ENCODE peak calls at places on chromosomes 1 and 21, in five cellular contexts. One of them, this sample, is unnamed.

GRCh38 chr1:20389551-20389950 is 96.5 kb downstream of the CAMK2N1 start:
- DNase-seq in NB4: no peak
- DNase-seq in A549: no peak
- DNase-seq in GM12892: no peak
- DNase-seq in heart left ventricle: no peak
- DNase-seq in this sample: no peak

GRCh38 chr1:214422137-214422671 is 129.2 kb downstream of the PTPN14 start:
- DNase-seq in NB4: no peak
- DNase-seq in A549: no peak
- DNase-seq in GM12892: no peak
- DNase-seq in heart left ventricle: no peak
- DNase-seq in this sample: no peak

GRCh38 chr1:23854568-23854967 is 13.5 kb downstream of the FUCA1 start:
- DNase-seq in NB4: peak; percentile 49
- DNase-seq in A549: no peak
- DNase-seq in GM12892: no peak
- DNase-seq in heart left ventricle: no peak
- DNase-seq in this sample: no peak

GRCh38 chr1:177780096-177780700 is 189.7 kb downstream of the SEC16B start:
- DNase-seq in NB4: peak; percentile 61
- DNase-seq in A549: peak; percentile 24
- DNase-seq in GM12892: no peak
- DNase-seq in heart left ventricle: no peak
- DNase-seq in this sample: no peak

GRCh38 chr1:208238710-208239517 is 5.3 kb downstream of the PLXNA2 start:
- DNase-seq in NB4: peak; percentile 44
- DNase-seq in A549: peak; percentile 58
- DNase-seq in GM12892: no peak
- DNase-seq in heart left ventricle: no peak
- DNase-seq in this sample: no peak

GRCh38 chr1:227322376-227322775 is 4.1 kb upstream of the CDC42BPA start:
- DNase-seq in NB4: no peak
- DNase-seq in A549: no peak
- DNase-seq in GM12892: no peak
- DNase-seq in heart left ventricle: no peak
- DNase-seq in this sample: no peak

GRCh38 chr1:8153961-8154360 is 127.9 kb upstream of the ERRFI1 start:
- DNase-seq in NB4: no peak
- DNase-seq in A549: no peak
- DNase-seq in GM12892: no peak
- DNase-seq in heart left ventricle: no peak
- DNase-seq in this sample: no peak

GRCh38 chr1:175174702-175175102 is 17.9 kb downstream of the KIAA0040 start:
- DNase-seq in NB4: no peak
- DNase-seq in A549: no peak
- DNase-seq in GM12892: no peak
- DNase-seq in heart left ventricle: no peak
- DNase-seq in this sample: no peak

GRCh38 chr1:198123146-198123545 is 33.7 kb upstream of the NEK7 start:
- DNase-seq in NB4: no peak
- DNase-seq in A549: no peak
- DNase-seq in GM12892: no peak
- DNase-seq in heart left ventricle: no peak
- DNase-seq in this sample: no peak

GRCh38 chr1:7319196-7319595 is 451.9 kb upstream of the VAMP3 start:
- DNase-seq in NB4: no peak
- DNase-seq in A549: no peak
- DNase-seq in GM12892: no peak
- DNase-seq in heart left ventricle: no peak
- DNase-seq in this sample: no peak

GRCh38 chr1:236489710-236490377 is 33.9 kb upstream of the LGALS8 start:
- DNase-seq in NB4: peak; percentile 58
- DNase-seq in A549: peak; percentile 80
- DNase-seq in GM12892: no peak
- DNase-seq in heart left ventricle: no peak
- DNase-seq in this sample: no peak

GRCh38 chr1:85396194-85396593 is 68.8 kb downstream of the DDAH1 start:
- DNase-seq in NB4: no peak
- DNase-seq in A549: no peak
- DNase-seq in GM12892: no peak
- DNase-seq in heart left ventricle: no peak
- DNase-seq in this sample: no peak

GRCh38 chr1:25803368-25803767 is 3.4 kb downstream of the SELENON start:
- DNase-seq in NB4: no peak
- DNase-seq in A549: no peak
- DNase-seq in GM12892: no peak
- DNase-seq in heart left ventricle: no peak
- DNase-seq in this sample: no peak

GRCh38 chr1:156957634-156958033 is 37.2 kb downstream of the LRRC71 start:
- DNase-seq in NB4: no peak
- DNase-seq in A549: no peak
- DNase-seq in GM12892: no peak
- DNase-seq in heart left ventricle: no peak
- DNase-seq in this sample: no peak

GRCh38 chr1:3349161-3349967 is 105.1 kb upstream of the ARHGEF16 start:
- DNase-seq in NB4: peak; percentile 19
- DNase-seq in A549: peak; percentile 16
- DNase-seq in GM12892: no peak
- DNase-seq in heart left ventricle: peak; percentile 94
- DNase-seq in this sample: no peak

GRCh38 chr1:39359028-39359570 is 132.3 kb upstream of the BMP8A start:
- DNase-seq in NB4: no peak
- DNase-seq in A549: no peak
- DNase-seq in GM12892: no peak
- DNase-seq in heart left ventricle: no peak
- DNase-seq in this sample: no peak

GRCh38 chr1:190328361-190328760 is 149.3 kb downstream of the BRINP3 start:
- DNase-seq in NB4: no peak
- DNase-seq in A549: no peak
- DNase-seq in GM12892: no peak
- DNase-seq in heart left ventricle: no peak
- DNase-seq in this sample: no peak

GRCh38 chr1:93448292-93448982 is 519 bp downstream of the FNBP1L start:
- DNase-seq in NB4: peak; percentile 9
- DNase-seq in A549: peak; percentile 38
- DNase-seq in GM12892: peak; percentile 32
- DNase-seq in heart left ventricle: peak; percentile 64
- DNase-seq in this sample: no peak

GRCh38 chr1:226778657-226779058 is 39.6 kb upstream of the ITPKB start:
- DNase-seq in NB4: no peak
- DNase-seq in A549: no peak
- DNase-seq in GM12892: no peak
- DNase-seq in heart left ventricle: peak; percentile 32
- DNase-seq in this sample: no peak

GRCh38 chr1:113677250-113678158 is 81.8 kb downstream of the PHTF1 start:
- DNase-seq in NB4: peak; percentile 58
- DNase-seq in A549: peak; percentile 20
- DNase-seq in GM12892: peak; percentile 19
- DNase-seq in heart left ventricle: no peak
- DNase-seq in this sample: no peak

GRCh38 chr1:56820755-56821461 is 1.7 kb upstream of the FYB2 start:
- DNase-seq in NB4: peak; percentile 63
- DNase-seq in A549: peak; percentile 69
- DNase-seq in GM12892: peak; percentile 51
- DNase-seq in heart left ventricle: peak; percentile 80
- DNase-seq in this sample: no peak

GRCh38 chr1:63350320-63350719 is 17.1 kb upstream of the ALG6 start:
- DNase-seq in NB4: no peak
- DNase-seq in A549: no peak
- DNase-seq in GM12892: no peak
- DNase-seq in heart left ventricle: no peak
- DNase-seq in this sample: no peak

GRCh38 chr1:118739421-118739930 is 248.7 kb downstream of the TBX15 start:
- DNase-seq in NB4: no peak
- DNase-seq in A549: no peak
- DNase-seq in GM12892: no peak
- DNase-seq in heart left ventricle: no peak
- DNase-seq in this sample: no peak

GRCh38 chr1:213759359-213760181 is 228.2 kb upstream of the PROX1 start:
- DNase-seq in NB4: no peak
- DNase-seq in A549: no peak
- DNase-seq in GM12892: no peak
- DNase-seq in heart left ventricle: no peak
- DNase-seq in this sample: no peak

GRCh38 chr21:34840693-34841092 is 171.9 kb downstream of the CLIC6 start:
- DNase-seq in NB4: no peak
- DNase-seq in A549: no peak
- DNase-seq in GM12892: no peak
- DNase-seq in heart left ventricle: no peak
- DNase-seq in this sample: no peak

GRCh38 chr21:34841154-34841553 is 172.4 kb downstream of the CLIC6 start:
- DNase-seq in NB4: no peak
- DNase-seq in A549: no peak
- DNase-seq in GM12892: no peak
- DNase-seq in heart left ventricle: no peak
- DNase-seq in this sample: no peak

GRCh38 chr21:34836933-34837505 is 168.2 kb downstream of the CLIC6 start:
- DNase-seq in NB4: no peak
- DNase-seq in A549: no peak
- DNase-seq in GM12892: no peak
- DNase-seq in heart left ventricle: no peak
- DNase-seq in this sample: no peak

GRCh38 chr21:34836103-34836932 is 167.5 kb downstream of the CLIC6 start:
- DNase-seq in NB4: peak; percentile 96
- DNase-seq in A549: peak; percentile 60
- DNase-seq in GM12892: no peak
- DNase-seq in heart left ventricle: peak; percentile 29
- DNase-seq in this sample: no peak

GRCh38 chr21:34839070-34839820 is 170.5 kb downstream of the CLIC6 start:
- DNase-seq in NB4: peak; percentile 36
- DNase-seq in A549: no peak
- DNase-seq in GM12892: no peak
- DNase-seq in heart left ventricle: no peak
- DNase-seq in this sample: no peak
- TF ChIP-seq POLR2A in NB4: no peak
- TF ChIP-seq POLR2A in A549: no peak
- TF ChIP-seq POLR2A in GM12892: no peak
- TF ChIP-seq POLR2A in heart left ventricle: no peak
- TF ChIP-seq POLR2A in this sample: no peak

GRCh38 chr1:247331172-247331525 is 518 bp downstream of the ZNF496 start:
- DNase-seq in NB4: peak; percentile 86
- DNase-seq in A549: peak; percentile 81
- DNase-seq in GM12892: peak; percentile 81
- DNase-seq in heart left ventricle: peak; percentile 82
- DNase-seq in this sample: no peak
- TF ChIP-seq POLR2A in NB4: peak; percentile 33
- TF ChIP-seq POLR2A in A549: peak; percentile 42
- TF ChIP-seq POLR2A in GM12892: no peak
- TF ChIP-seq POLR2A in heart left ventricle: peak; percentile 56
- TF ChIP-seq POLR2A in this sample: peak; percentile 33

GRCh38 chr1:31791131-31791858 is 24.5 kb downstream of the SPOCD1 start:
- DNase-seq in NB4: no peak
- DNase-seq in A549: no peak
- DNase-seq in GM12892: no peak
- DNase-seq in heart left ventricle: peak; percentile 14
- DNase-seq in this sample: no peak
- TF ChIP-seq POLR2A in NB4: no peak
- TF ChIP-seq POLR2A in A549: no peak
- TF ChIP-seq POLR2A in GM12892: no peak
- TF ChIP-seq POLR2A in heart left ventricle: no peak
- TF ChIP-seq POLR2A in this sample: no peak

DNA sequence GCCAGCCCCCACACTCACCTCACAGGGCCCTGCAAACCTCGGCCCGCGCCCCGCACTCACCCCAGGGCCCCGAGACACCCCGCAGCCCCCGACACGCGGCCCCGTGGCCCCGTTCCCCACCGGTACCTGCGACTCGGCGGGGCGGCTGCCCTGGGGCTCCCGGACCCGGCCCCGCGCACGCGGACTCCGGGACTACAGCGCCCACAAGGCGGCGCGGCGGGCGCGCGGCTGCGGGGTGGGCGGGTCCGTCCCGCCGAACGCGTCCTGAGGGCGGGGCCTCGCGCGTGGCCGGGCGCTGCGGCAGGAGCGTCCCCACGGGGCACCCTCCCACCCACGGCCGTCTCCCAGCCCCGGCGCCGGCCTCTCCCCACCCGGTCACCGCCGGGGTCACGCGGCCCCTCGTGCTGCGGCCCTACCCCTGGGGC is at the start of gene SLC19A1:
- DNase-seq in NB4: peak; percentile 77
- DNase-seq in A549: peak; percentile 77
- DNase-seq in GM12892: peak; percentile 98
- DNase-seq in heart left ventricle: peak; percentile 86
- DNase-seq in this sample: no peak
- TF ChIP-seq POLR2A in NB4: no peak
- TF ChIP-seq POLR2A in A549: peak; percentile 50
- TF ChIP-seq POLR2A in GM12892: no peak
- TF ChIP-seq POLR2A in heart left ventricle: peak; percentile 33
- TF ChIP-seq POLR2A in this sample: peak; percentile 34